ENCODE peak calls at places on chromosomes 5 and 9, in five cellular contexts. One of them, this sample, is unnamed.

GRCh38 chr9:124248066-124248465 is 9.7 kb upstream of the NEK6 start:
- DNase-seq in activated naive CD8-positive, alpha-beta T cell treated with anti-CD3 and anti-CD28 coated beads, Interleukin-2, amount 50 U/mL, for 16 hours: no peak
- DNase-seq in ovary: no peak
- DNase-seq in AG09309: no peak
- DNase-seq in dermis blood vessel endothelial cell: no peak
- DNase-seq in this sample: no peak

GRCh38 chr5:179147991-179148702 is 88.0 kb downstream of the ZNF354C start:
- DNase-seq in activated naive CD8-positive, alpha-beta T cell treated with anti-CD3 and anti-CD28 coated beads, Interleukin-2, amount 50 U/mL, for 16 hours: no peak
- DNase-seq in ovary: peak; percentile 3
- DNase-seq in AG09309: no peak
- DNase-seq in dermis blood vessel endothelial cell: no peak
- DNase-seq in this sample: no peak

GRCh38 chr9:114521846-114522245 is 16.6 kb upstream of the WHRN start:
- DNase-seq in activated naive CD8-positive, alpha-beta T cell treated with anti-CD3 and anti-CD28 coated beads, Interleukin-2, amount 50 U/mL, for 16 hours: no peak
- DNase-seq in ovary: no peak
- DNase-seq in AG09309: no peak
- DNase-seq in dermis blood vessel endothelial cell: no peak
- DNase-seq in this sample: no peak

GRCh38 chr9:112072721-112073553 is 102.2 kb downstream of the SUSD1 start:
- DNase-seq in activated naive CD8-positive, alpha-beta T cell treated with anti-CD3 and anti-CD28 coated beads, Interleukin-2, amount 50 U/mL, for 16 hours: no peak
- DNase-seq in ovary: no peak
- DNase-seq in AG09309: peak; percentile 98
- DNase-seq in dermis blood vessel endothelial cell: no peak
- DNase-seq in this sample: no peak

GRCh38 chr5:179334017-179334765 is 11.1 kb downstream of the ADAMTS2 start:
- DNase-seq in activated naive CD8-positive, alpha-beta T cell treated with anti-CD3 and anti-CD28 coated beads, Interleukin-2, amount 50 U/mL, for 16 hours: no peak
- DNase-seq in ovary: no peak
- DNase-seq in AG09309: no peak
- DNase-seq in dermis blood vessel endothelial cell: no peak
- DNase-seq in this sample: no peak

GRCh38 chr5:143166661-143167420 is 236.6 kb downstream of the NR3C1 start:
- DNase-seq in activated naive CD8-positive, alpha-beta T cell treated with anti-CD3 and anti-CD28 coated beads, Interleukin-2, amount 50 U/mL, for 16 hours: no peak
- DNase-seq in ovary: no peak
- DNase-seq in AG09309: no peak
- DNase-seq in dermis blood vessel endothelial cell: no peak
- DNase-seq in this sample: no peak

GRCh38 chr9:101062686-101063085 is 34.2 kb downstream of the PLPPR1 start:
- DNase-seq in activated naive CD8-positive, alpha-beta T cell treated with anti-CD3 and anti-CD28 coated beads, Interleukin-2, amount 50 U/mL, for 16 hours: no peak
- DNase-seq in ovary: no peak
- DNase-seq in AG09309: no peak
- DNase-seq in dermis blood vessel endothelial cell: no peak
- DNase-seq in this sample: no peak

GRCh38 chr9:38227061-38227540 is 158.1 kb upstream of the SHB start:
- DNase-seq in activated naive CD8-positive, alpha-beta T cell treated with anti-CD3 and anti-CD28 coated beads, Interleukin-2, amount 50 U/mL, for 16 hours: peak; percentile 14
- DNase-seq in ovary: no peak
- DNase-seq in AG09309: peak; percentile 46
- DNase-seq in dermis blood vessel endothelial cell: peak; percentile 75
- DNase-seq in this sample: peak; percentile 45

GRCh38 chr5:38151878-38152277 is 106.5 kb upstream of the EGFLAM start:
- DNase-seq in activated naive CD8-positive, alpha-beta T cell treated with anti-CD3 and anti-CD28 coated beads, Interleukin-2, amount 50 U/mL, for 16 hours: no peak
- DNase-seq in ovary: no peak
- DNase-seq in AG09309: no peak
- DNase-seq in dermis blood vessel endothelial cell: no peak
- DNase-seq in this sample: no peak

GRCh38 chr5:6328173-6328572 is 50.2 kb downstream of the MED10 start:
- DNase-seq in activated naive CD8-positive, alpha-beta T cell treated with anti-CD3 and anti-CD28 coated beads, Interleukin-2, amount 50 U/mL, for 16 hours: no peak
- DNase-seq in ovary: no peak
- DNase-seq in AG09309: no peak
- DNase-seq in dermis blood vessel endothelial cell: peak; percentile 67
- DNase-seq in this sample: peak; percentile 4

GRCh38 chr9:3948826-3949578 is 350.9 kb downstream of the GLIS3 start:
- DNase-seq in activated naive CD8-positive, alpha-beta T cell treated with anti-CD3 and anti-CD28 coated beads, Interleukin-2, amount 50 U/mL, for 16 hours: no peak
- DNase-seq in ovary: no peak
- DNase-seq in AG09309: peak; percentile 87
- DNase-seq in dermis blood vessel endothelial cell: no peak
- DNase-seq in this sample: no peak

This sample was measured in HFF-Myc.